ENCODE peak calls at places on chromosomes 6 and 20, in six cellular contexts. C, P, Y, K, J and H are unnamed samples.

GRCh38 chr6:145814501-145815350 is at the start of gene FBXO30:
- DNase-seq in C (peak; percentile 43), K (peak; percentile 79), J (peak; percentile 90), Y (peak; percentile 91), P (peak; percentile 84), H (peak; percentile 91)

GRCh38 chr6:149864578-149865535 is 698 bp upstream of the LRP11 start:
- DNase-seq in C (peak; percentile 47), P (peak; percentile 11), Y (peak; percentile 25), K (no peak), J (peak; percentile 78), H (peak; percentile 85)

GRCh38 chr6:112215901-112216300 is 38.5 kb downstream of the LAMA4 start:
- DNase-seq in J (no peak), P (no peak), Y (no peak), C (no peak), K (no peak), H (no peak)

GRCh38 chr20:1001981-1002681 is at the start of gene RSPO4:
- DNase-seq in J (no peak), K (no peak), C (peak; percentile 15), P (no peak), Y (peak; percentile 18), H (no peak)

GRCh38 chr6:43705996-43706395 is 18.4 kb upstream of the MRPS18A start:
- DNase-seq in K (no peak), C (no peak), J (peak; percentile 53), Y (no peak), P (no peak), H (no peak)

GRCh38 chr20:48416002-48416401 is 411.8 kb downstream of the PREX1 start:
- DNase-seq in C (no peak), Y (no peak), K (no peak), P (no peak), J (no peak), H (no peak)

GRCh38 chr6:157561929-157562810 is 181.2 kb downstream of the ZDHHC14 start:
- DNase-seq in J (no peak), P (no peak), K (no peak), Y (no peak), C (no peak), H (no peak)

GRCh38 chr20:52010541-52010940 is 181.0 kb downstream of the ZFP64 start:
- DNase-seq in J (no peak), K (no peak), Y (no peak), C (no peak), P (no peak), H (no peak)

GRCh38 chr6:22883061-22883717 is 313.8 kb downstream of the HDGFL1 start:
- DNase-seq in P (no peak), K (no peak), J (no peak), Y (no peak), C (no peak), H (no peak)

GRCh38 chr6:122735618-122736017 is 43.9 kb upstream of the FABP7 start:
- DNase-seq in C (no peak), K (no peak), Y (no peak), J (peak; percentile 98), P (no peak), H (peak; percentile 9)

GRCh38 chr20:1328680-1329330 is at the start of gene SDCBP2:
- DNase-seq in P (no peak), J (peak; percentile 87), K (no peak), Y (no peak), C (no peak), H (no peak)

GRCh38 chr20:5845686-5846651 is 95.8 kb downstream of the SHLD1 start:
- DNase-seq in J (no peak), Y (no peak), P (no peak), C (peak; percentile 6), K (no peak), H (no peak)

GRCh38 chr6:162363757-162364156 is 363.8 kb downstream of the PRKN start:
- DNase-seq in P (no peak), C (no peak), J (no peak), K (no peak), Y (no peak), H (no peak)

GRCh38 chr20:51311636-51312479 is 230.7 kb downstream of the NFATC2 start:
- DNase-seq in J (peak; percentile 72), Y (no peak), P (no peak), C (no peak), K (no peak), H (no peak)

GRCh38 chr6:106444777-106445507 is 84.4 kb downstream of the CRYBG1 start:
- DNase-seq in K (no peak), C (no peak), P (no peak), J (peak; percentile 80), Y (peak; percentile 36), H (peak; percentile 84)

GRCh38 chr6:572596-573265 is 84.2 kb downstream of the HUS1B start:
- DNase-seq in K (no peak), C (no peak), J (no peak), P (no peak), Y (no peak), H (no peak)